ENCODE peak calls at places on chromosome 15, in eight cellular contexts. One of them, this sample, is unnamed.

GRCh38 chr15:29337156-29337959 is 67.7 kb upstream of the NSMCE3 start:
- DNase-seq in stimulated activated CD8-positive, alpha-beta memory T cell treated with anti-CD3 and anti-CD28 coated beads, Interleukin-12 subunit alpha, Interleukin-12 subunit beta, amount 100 ng/mL, for 1 hour: no peak
- DNase-seq in Peyer's patch: no peak
- DNase-seq in activated gamma-delta T cell: no peak
- DNase-seq in activated CD4-positive, alpha-beta memory T cell treated with anti-CD3 and anti-CD28 coated beads for 36 hours: no peak
- DNase-seq in DMS53: no peak
- DNase-seq in stimulated activated CD4-positive, alpha-beta T cell treated with anti-CD3 and anti-CD28 coated beads, Interleukin-4, amount 100 ng/mL, for 24 hours: no peak
- DNase-seq in AML-193: no peak
- DNase-seq in this sample: no peak

GRCh38 chr15:48963524-48964113 is at the start of gene SHC4:
- DNase-seq in Peyer's patch: no peak
- DNase-seq in stimulated activated CD4-positive, alpha-beta T cell treated with anti-CD3 and anti-CD28 coated beads, Interleukin-4, amount 100 ng/mL, for 24 hours: peak
- DNase-seq in activated CD4-positive, alpha-beta memory T cell treated with anti-CD3 and anti-CD28 coated beads for 36 hours: no peak
- DNase-seq in stimulated activated CD8-positive, alpha-beta memory T cell treated with anti-CD3 and anti-CD28 coated beads, Interleukin-12 subunit alpha, Interleukin-12 subunit beta, amount 100 ng/mL, for 1 hour: no peak
- DNase-seq in AML-193: peak
- DNase-seq in DMS53: peak
- DNase-seq in activated gamma-delta T cell: no peak
- DNase-seq in this sample: no peak

GRCh38 chr15:57203906-57204305 is 172.4 kb upstream of the CGNL1 start:
- DNase-seq in Peyer's patch: no peak
- DNase-seq in DMS53: no peak
- DNase-seq in activated CD4-positive, alpha-beta memory T cell treated with anti-CD3 and anti-CD28 coated beads for 36 hours: no peak
- DNase-seq in AML-193: no peak
- DNase-seq in stimulated activated CD8-positive, alpha-beta memory T cell treated with anti-CD3 and anti-CD28 coated beads, Interleukin-12 subunit alpha, Interleukin-12 subunit beta, amount 100 ng/mL, for 1 hour: no peak
- DNase-seq in stimulated activated CD4-positive, alpha-beta T cell treated with anti-CD3 and anti-CD28 coated beads, Interleukin-4, amount 100 ng/mL, for 24 hours: no peak
- DNase-seq in activated gamma-delta T cell: no peak
- DNase-seq in this sample: no peak

GRCh38 chr15:81394609-81395008 is 20.6 kb upstream of the TMC3 start:
- DNase-seq in activated gamma-delta T cell: no peak
- DNase-seq in Peyer's patch: no peak
- DNase-seq in stimulated activated CD4-positive, alpha-beta T cell treated with anti-CD3 and anti-CD28 coated beads, Interleukin-4, amount 100 ng/mL, for 24 hours: no peak
- DNase-seq in activated CD4-positive, alpha-beta memory T cell treated with anti-CD3 and anti-CD28 coated beads for 36 hours: no peak
- DNase-seq in DMS53: peak
- DNase-seq in stimulated activated CD8-positive, alpha-beta memory T cell treated with anti-CD3 and anti-CD28 coated beads, Interleukin-12 subunit alpha, Interleukin-12 subunit beta, amount 100 ng/mL, for 1 hour: no peak
- DNase-seq in AML-193: no peak
- DNase-seq in this sample: no peak

GRCh38 chr15:52257734-52258062 is 37.9 kb downstream of the MYO5C start:
- DNase-seq in stimulated activated CD8-positive, alpha-beta memory T cell treated with anti-CD3 and anti-CD28 coated beads, Interleukin-12 subunit alpha, Interleukin-12 subunit beta, amount 100 ng/mL, for 1 hour: no peak
- DNase-seq in Peyer's patch: no peak
- DNase-seq in DMS53: no peak
- DNase-seq in stimulated activated CD4-positive, alpha-beta T cell treated with anti-CD3 and anti-CD28 coated beads, Interleukin-4, amount 100 ng/mL, for 24 hours: no peak
- DNase-seq in activated CD4-positive, alpha-beta memory T cell treated with anti-CD3 and anti-CD28 coated beads for 36 hours: no peak
- DNase-seq in AML-193: no peak
- DNase-seq in activated gamma-delta T cell: no peak
- DNase-seq in this sample: no peak

GRCh38 chr15:80418892-80419537 is 14.8 kb downstream of the ARNT2 start:
- DNase-seq in AML-193: peak
- DNase-seq in stimulated activated CD8-positive, alpha-beta memory T cell treated with anti-CD3 and anti-CD28 coated beads, Interleukin-12 subunit alpha, Interleukin-12 subunit beta, amount 100 ng/mL, for 1 hour: no peak
- DNase-seq in activated gamma-delta T cell: no peak
- DNase-seq in activated CD4-positive, alpha-beta memory T cell treated with anti-CD3 and anti-CD28 coated beads for 36 hours: no peak
- DNase-seq in Peyer's patch: no peak
- DNase-seq in stimulated activated CD4-positive, alpha-beta T cell treated with anti-CD3 and anti-CD28 coated beads, Interleukin-4, amount 100 ng/mL, for 24 hours: no peak
- DNase-seq in DMS53: peak
- DNase-seq in this sample: no peak

GRCh38 chr15:68379759-68380290 is 52.1 kb downstream of the ITGA11 start:
- DNase-seq in stimulated activated CD4-positive, alpha-beta T cell treated with anti-CD3 and anti-CD28 coated beads, Interleukin-4, amount 100 ng/mL, for 24 hours: no peak
- DNase-seq in Peyer's patch: no peak
- DNase-seq in DMS53: no peak
- DNase-seq in activated gamma-delta T cell: no peak
- DNase-seq in AML-193: no peak
- DNase-seq in activated CD4-positive, alpha-beta memory T cell treated with anti-CD3 and anti-CD28 coated beads for 36 hours: no peak
- DNase-seq in stimulated activated CD8-positive, alpha-beta memory T cell treated with anti-CD3 and anti-CD28 coated beads, Interleukin-12 subunit alpha, Interleukin-12 subunit beta, amount 100 ng/mL, for 1 hour: no peak
- DNase-seq in this sample: peak

GRCh38 chr15:89837134-89837829 is 22.6 kb upstream of the ANPEP start:
- DNase-seq in activated CD4-positive, alpha-beta memory T cell treated with anti-CD3 and anti-CD28 coated beads for 36 hours: no peak
- DNase-seq in DMS53: no peak
- DNase-seq in Peyer's patch: no peak
- DNase-seq in AML-193: no peak
- DNase-seq in stimulated activated CD8-positive, alpha-beta memory T cell treated with anti-CD3 and anti-CD28 coated beads, Interleukin-12 subunit alpha, Interleukin-12 subunit beta, amount 100 ng/mL, for 1 hour: no peak
- DNase-seq in stimulated activated CD4-positive, alpha-beta T cell treated with anti-CD3 and anti-CD28 coated beads, Interleukin-4, amount 100 ng/mL, for 24 hours: no peak
- DNase-seq in activated gamma-delta T cell: no peak
- DNase-seq in this sample: no peak

GRCh38 chr15:41115652-41116115 is 396 bp downstream of the INO80 start:
- DNase-seq in activated gamma-delta T cell: peak
- DNase-seq in stimulated activated CD4-positive, alpha-beta T cell treated with anti-CD3 and anti-CD28 coated beads, Interleukin-4, amount 100 ng/mL, for 24 hours: peak
- DNase-seq in stimulated activated CD8-positive, alpha-beta memory T cell treated with anti-CD3 and anti-CD28 coated beads, Interleukin-12 subunit alpha, Interleukin-12 subunit beta, amount 100 ng/mL, for 1 hour: peak
- DNase-seq in DMS53: peak
- DNase-seq in Peyer's patch: peak
- DNase-seq in activated CD4-positive, alpha-beta memory T cell treated with anti-CD3 and anti-CD28 coated beads for 36 hours: no peak
- DNase-seq in AML-193: peak
- DNase-seq in this sample: peak

GRCh38 chr15:62363913-62364312 is 198.8 kb upstream of the C2CD4B start:
- DNase-seq in activated gamma-delta T cell: no peak
- DNase-seq in AML-193: no peak
- DNase-seq in stimulated activated CD8-positive, alpha-beta memory T cell treated with anti-CD3 and anti-CD28 coated beads, Interleukin-12 subunit alpha, Interleukin-12 subunit beta, amount 100 ng/mL, for 1 hour: no peak
- DNase-seq in activated CD4-positive, alpha-beta memory T cell treated with anti-CD3 and anti-CD28 coated beads for 36 hours: no peak
- DNase-seq in DMS53: no peak
- DNase-seq in Peyer's patch: no peak
- DNase-seq in stimulated activated CD4-positive, alpha-beta T cell treated with anti-CD3 and anti-CD28 coated beads, Interleukin-4, amount 100 ng/mL, for 24 hours: no peak
- DNase-seq in this sample: no peak

GRCh38 chr15:51849866-51850265 is 20.4 kb downstream of the TMOD3 start:
- DNase-seq in AML-193: no peak
- DNase-seq in DMS53: no peak
- DNase-seq in Peyer's patch: no peak
- DNase-seq in stimulated activated CD4-positive, alpha-beta T cell treated with anti-CD3 and anti-CD28 coated beads, Interleukin-4, amount 100 ng/mL, for 24 hours: no peak
- DNase-seq in stimulated activated CD8-positive, alpha-beta memory T cell treated with anti-CD3 and anti-CD28 coated beads, Interleukin-12 subunit alpha, Interleukin-12 subunit beta, amount 100 ng/mL, for 1 hour: no peak
- DNase-seq in activated gamma-delta T cell: no peak
- DNase-seq in activated CD4-positive, alpha-beta memory T cell treated with anti-CD3 and anti-CD28 coated beads for 36 hours: no peak
- DNase-seq in this sample: no peak

GRCh38 chr15:53627279-53627678 is 132.2 kb downstream of the WDR72 start:
- DNase-seq in activated gamma-delta T cell: no peak
- DNase-seq in activated CD4-positive, alpha-beta memory T cell treated with anti-CD3 and anti-CD28 coated beads for 36 hours: no peak
- DNase-seq in AML-193: no peak
- DNase-seq in DMS53: no peak
- DNase-seq in stimulated activated CD4-positive, alpha-beta T cell treated with anti-CD3 and anti-CD28 coated beads, Interleukin-4, amount 100 ng/mL, for 24 hours: no peak
- DNase-seq in stimulated activated CD8-positive, alpha-beta memory T cell treated with anti-CD3 and anti-CD28 coated beads, Interleukin-12 subunit alpha, Interleukin-12 subunit beta, amount 100 ng/mL, for 1 hour: no peak
- DNase-seq in Peyer's patch: no peak
- DNase-seq in this sample: no peak

GRCh38 chr15:75153084-75153483 is 48.6 kb upstream of the C15orf39 start:
- DNase-seq in stimulated activated CD4-positive, alpha-beta T cell treated with anti-CD3 and anti-CD28 coated beads, Interleukin-4, amount 100 ng/mL, for 24 hours: peak
- DNase-seq in AML-193: no peak
- DNase-seq in activated CD4-positive, alpha-beta memory T cell treated with anti-CD3 and anti-CD28 coated beads for 36 hours: no peak
- DNase-seq in Peyer's patch: no peak
- DNase-seq in DMS53: no peak
- DNase-seq in activated gamma-delta T cell: no peak
- DNase-seq in stimulated activated CD8-positive, alpha-beta memory T cell treated with anti-CD3 and anti-CD28 coated beads, Interleukin-12 subunit alpha, Interleukin-12 subunit beta, amount 100 ng/mL, for 1 hour: no peak
- DNase-seq in this sample: peak

GRCh38 chr15:37246856-37247255 is 146.5 kb upstream of the MEIS2 start:
- DNase-seq in stimulated activated CD8-positive, alpha-beta memory T cell treated with anti-CD3 and anti-CD28 coated beads, Interleukin-12 subunit alpha, Interleukin-12 subunit beta, amount 100 ng/mL, for 1 hour: no peak
- DNase-seq in activated gamma-delta T cell: no peak
- DNase-seq in DMS53: no peak
- DNase-seq in stimulated activated CD4-positive, alpha-beta T cell treated with anti-CD3 and anti-CD28 coated beads, Interleukin-4, amount 100 ng/mL, for 24 hours: no peak
- DNase-seq in AML-193: no peak
- DNase-seq in Peyer's patch: no peak
- DNase-seq in activated CD4-positive, alpha-beta memory T cell treated with anti-CD3 and anti-CD28 coated beads for 36 hours: no peak
- DNase-seq in this sample: no peak

GRCh38 chr15:91521996-91522395 is 331.5 kb upstream of the SLCO3A1 start:
- DNase-seq in activated CD4-positive, alpha-beta memory T cell treated with anti-CD3 and anti-CD28 coated beads for 36 hours: no peak
- DNase-seq in DMS53: no peak
- DNase-seq in stimulated activated CD8-positive, alpha-beta memory T cell treated with anti-CD3 and anti-CD28 coated beads, Interleukin-12 subunit alpha, Interleukin-12 subunit beta, amount 100 ng/mL, for 1 hour: no peak
- DNase-seq in activated gamma-delta T cell: no peak
- DNase-seq in stimulated activated CD4-positive, alpha-beta T cell treated with anti-CD3 and anti-CD28 coated beads, Interleukin-4, amount 100 ng/mL, for 24 hours: no peak
- DNase-seq in AML-193: no peak
- DNase-seq in Peyer's patch: no peak
- DNase-seq in this sample: no peak

GRCh38 chr15:94346272-94346671 is 114.9 kb downstream of the MCTP2 start:
- DNase-seq in activated gamma-delta T cell: no peak
- DNase-seq in stimulated activated CD8-positive, alpha-beta memory T cell treated with anti-CD3 and anti-CD28 coated beads, Interleukin-12 subunit alpha, Interleukin-12 subunit beta, amount 100 ng/mL, for 1 hour: no peak
- DNase-seq in activated CD4-positive, alpha-beta memory T cell treated with anti-CD3 and anti-CD28 coated beads for 36 hours: no peak
- DNase-seq in Peyer's patch: no peak
- DNase-seq in stimulated activated CD4-positive, alpha-beta T cell treated with anti-CD3 and anti-CD28 coated beads, Interleukin-4, amount 100 ng/mL, for 24 hours: no peak
- DNase-seq in AML-193: no peak
- DNase-seq in DMS53: no peak
- DNase-seq in this sample: no peak

GRCh38 chr15:99413955-99414754 is 151.6 kb upstream of the MEF2A start:
- DNase-seq in AML-193: no peak
- DNase-seq in activated gamma-delta T cell: no peak
- DNase-seq in DMS53: no peak
- DNase-seq in Peyer's patch: no peak
- DNase-seq in activated CD4-positive, alpha-beta memory T cell treated with anti-CD3 and anti-CD28 coated beads for 36 hours: no peak
- DNase-seq in stimulated activated CD8-positive, alpha-beta memory T cell treated with anti-CD3 and anti-CD28 coated beads, Interleukin-12 subunit alpha, Interleukin-12 subunit beta, amount 100 ng/mL, for 1 hour: no peak
- DNase-seq in stimulated activated CD4-positive, alpha-beta T cell treated with anti-CD3 and anti-CD28 coated beads, Interleukin-4, amount 100 ng/mL, for 24 hours: no peak
- DNase-seq in this sample: no peak

GRCh38 chr15:63940956-63941620 is 105.2 kb downstream of the DAPK2 start:
- DNase-seq in Peyer's patch: no peak
- DNase-seq in activated gamma-delta T cell: no peak
- DNase-seq in stimulated activated CD8-positive, alpha-beta memory T cell treated with anti-CD3 and anti-CD28 coated beads, Interleukin-12 subunit alpha, Interleukin-12 subunit beta, amount 100 ng/mL, for 1 hour: no peak
- DNase-seq in stimulated activated CD4-positive, alpha-beta T cell treated with anti-CD3 and anti-CD28 coated beads, Interleukin-4, amount 100 ng/mL, for 24 hours: no peak
- DNase-seq in DMS53: peak
- DNase-seq in activated CD4-positive, alpha-beta memory T cell treated with anti-CD3 and anti-CD28 coated beads for 36 hours: no peak
- DNase-seq in AML-193: no peak
- DNase-seq in this sample: peak

GRCh38 chr15:40407343-40407990 is 1.9 kb downstream of the IVD start:
- DNase-seq in activated CD4-positive, alpha-beta memory T cell treated with anti-CD3 and anti-CD28 coated beads for 36 hours: no peak
- DNase-seq in stimulated activated CD8-positive, alpha-beta memory T cell treated with anti-CD3 and anti-CD28 coated beads, Interleukin-12 subunit alpha, Interleukin-12 subunit beta, amount 100 ng/mL, for 1 hour: no peak
- DNase-seq in AML-193: no peak
- DNase-seq in activated gamma-delta T cell: no peak
- DNase-seq in Peyer's patch: no peak
- DNase-seq in stimulated activated CD4-positive, alpha-beta T cell treated with anti-CD3 and anti-CD28 coated beads, Interleukin-4, amount 100 ng/mL, for 24 hours: no peak
- DNase-seq in DMS53: no peak
- DNase-seq in this sample: no peak

GRCh38 chr15:70299931-70300858 is 202.5 kb upstream of the TLE3 start:
- DNase-seq in Peyer's patch: peak
- DNase-seq in activated CD4-positive, alpha-beta memory T cell treated with anti-CD3 and anti-CD28 coated beads for 36 hours: peak
- DNase-seq in stimulated activated CD4-positive, alpha-beta T cell treated with anti-CD3 and anti-CD28 coated beads, Interleukin-4, amount 100 ng/mL, for 24 hours: peak
- DNase-seq in AML-193: no peak
- DNase-seq in stimulated activated CD8-positive, alpha-beta memory T cell treated with anti-CD3 and anti-CD28 coated beads, Interleukin-12 subunit alpha, Interleukin-12 subunit beta, amount 100 ng/mL, for 1 hour: peak
- DNase-seq in activated gamma-delta T cell: peak
- DNase-seq in DMS53: peak
- DNase-seq in this sample: peak